ENCODE peak calls at places on chromosomes 13 and 19, in six cellular contexts. V is fibroblast of mammary gland; R is Kasumi-1; A is T follicular helper cell; X is activated CD4-positive, alpha-beta T cell treated with anti-CD3 and anti-CD28 coated beads for 24 hours; Z is CD4-positive, alpha-beta T cell. M is an unnamed sample.

GRCh38 chr13:60959427-60959826 is 456.2 kb downstream of the PCDH20 start:
- DNase-seq in V (no peak), R (no peak), A (no peak), X (no peak), Z (no peak), M (no peak)

GRCh38 chr13:87827479-87827878 is 156.3 kb downstream of the SLITRK5 start:
- DNase-seq in V (peak), R (no peak), A (no peak), X (no peak), Z (no peak), M (no peak)

GRCh38 chr13:113947321-113948033 is 26.4 kb downstream of the C13orf46 start:
- DNase-seq in V (peak), R (no peak), A (no peak), X (no peak), Z (no peak), M (peak)

GRCh38 chr13:113506025-113506685 is 15.6 kb upstream of the DCUN1D2 start:
- DNase-seq in V (peak), R (peak), A (no peak), X (no peak), Z (no peak), M (no peak)

GRCh38 chr13:59043016-59043415 is 1120.7 kb downstream of the DIAPH3 start:
- DNase-seq in V (no peak), R (no peak), A (no peak), X (no peak), Z (no peak), M (no peak)

GRCh38 chr19:46015080-46015960 is 7.5 kb downstream of the PGLYRP1 start:
- DNase-seq in V (peak), R (no peak), A (peak), X (peak), Z (peak), M (peak)

GRCh38 chr13:66665991-66666390 is 564.1 kb downstream of the PCDH9 start:
- DNase-seq in V (peak), R (no peak), A (no peak), X (no peak), Z (no peak), M (no peak)

GRCh38 chr13:73090116-73090811 is 31.5 kb downstream of the KLF5 start:
- DNase-seq in V (peak), R (no peak), A (no peak), X (no peak), Z (no peak), M (no peak)

GRCh38 chr13:77386880-77387606 is 60.1 kb upstream of the MYCBP2 start:
- DNase-seq in V (peak), R (peak), A (no peak), X (no peak), Z (no peak), M (no peak)

GRCh38 chr13:109778102-109778542 is 8.3 kb downstream of the IRS2 start:
- DNase-seq in V (peak), R (peak), A (no peak), X (no peak), Z (no peak), M (no peak)

GRCh38 chr13:31747271-31747670 is 7.9 kb downstream of the RXFP2 start:
- DNase-seq in V (peak), R (no peak), A (no peak), X (no peak), Z (no peak), M (no peak)

GRCh38 chr19:40739871-40740703 is 10.2 kb downstream of the ACTMAP start:
- DNase-seq in V (peak), R (no peak), A (no peak), X (no peak), Z (no peak), M (no peak)

GRCh38 chr19:47631681-47632446 is 22.9 kb downstream of the BICRA start:
- DNase-seq in V (no peak), R (no peak), A (no peak), X (no peak), Z (no peak), M (no peak)

GRCh38 chr19:6700586-6701316 is 19.7 kb downstream of the C3 start:
- DNase-seq in V (no peak), R (no peak), A (no peak), X (no peak), Z (no peak), M (no peak)

GRCh38 chr13:113877149-113877990 is 13.5 kb upstream of the GAS6 start:
- DNase-seq in V (no peak), R (no peak), A (no peak), X (no peak), Z (no peak), M (no peak)

GRCh38 chr13:67106502-67107057 is 123.6 kb downstream of the PCDH9 start:
- DNase-seq in V (no peak), R (no peak), A (no peak), X (no peak), Z (no peak), M (no peak)

M was measured in CD14-positive monocyte.